ENCODE peak calls at places on chromosomes 16 and 17, in six cellular contexts. One of them, this sample, is unnamed.
A peak's percentile ranks its signal among the peaks of the same experiment; 100 is the strongest.

GRCh38 chr16:28499854-28500253 is 5.4 kb downstream of the APOBR start:
- DNase-seq in MV-4-11: no peak
- DNase-seq in A172: peak; percentile 66
- DNase-seq in activated CD4-positive, alpha-beta T cell treated with anti-CD3 and anti-CD28 coated beads for 48 hours: no peak
- DNase-seq in iris pigment epithelial cell: no peak
- DNase-seq in stimulated activated CD4-positive, alpha-beta T cell treated with anti-CD3 and anti-CD28 coated beads, Interleukin-12 subunit alpha, Interleukin-12 subunit beta, amount 100 ng/mL, for 4 hours: no peak
- DNase-seq in this sample: no peak

GRCh38 chr17:57309479-57309878 is 53.2 kb downstream of the MSI2 start:
- DNase-seq in MV-4-11: no peak
- DNase-seq in A172: no peak
- DNase-seq in activated CD4-positive, alpha-beta T cell treated with anti-CD3 and anti-CD28 coated beads for 48 hours: no peak
- DNase-seq in iris pigment epithelial cell: no peak
- DNase-seq in stimulated activated CD4-positive, alpha-beta T cell treated with anti-CD3 and anti-CD28 coated beads, Interleukin-12 subunit alpha, Interleukin-12 subunit beta, amount 100 ng/mL, for 4 hours: no peak
- DNase-seq in this sample: no peak

GRCh38 chr16:31429314-31429713 is 1.2 kb upstream of the COX6A2 start:
- DNase-seq in MV-4-11: no peak
- DNase-seq in A172: no peak
- DNase-seq in activated CD4-positive, alpha-beta T cell treated with anti-CD3 and anti-CD28 coated beads for 48 hours: no peak
- DNase-seq in iris pigment epithelial cell: no peak
- DNase-seq in stimulated activated CD4-positive, alpha-beta T cell treated with anti-CD3 and anti-CD28 coated beads, Interleukin-12 subunit alpha, Interleukin-12 subunit beta, amount 100 ng/mL, for 4 hours: no peak
- DNase-seq in this sample: no peak

GRCh38 chr17:79617740-79618382 is 7.0 kb upstream of the RBFOX3 start:
- DNase-seq in MV-4-11: no peak
- DNase-seq in A172: no peak
- DNase-seq in activated CD4-positive, alpha-beta T cell treated with anti-CD3 and anti-CD28 coated beads for 48 hours: no peak
- DNase-seq in iris pigment epithelial cell: no peak
- DNase-seq in stimulated activated CD4-positive, alpha-beta T cell treated with anti-CD3 and anti-CD28 coated beads, Interleukin-12 subunit alpha, Interleukin-12 subunit beta, amount 100 ng/mL, for 4 hours: no peak
- DNase-seq in this sample: no peak

GRCh38 chr16:86667035-86667434 is 88.7 kb downstream of the FOXL1 start:
- DNase-seq in MV-4-11: no peak
- DNase-seq in A172: no peak
- DNase-seq in activated CD4-positive, alpha-beta T cell treated with anti-CD3 and anti-CD28 coated beads for 48 hours: no peak
- DNase-seq in iris pigment epithelial cell: no peak
- DNase-seq in stimulated activated CD4-positive, alpha-beta T cell treated with anti-CD3 and anti-CD28 coated beads, Interleukin-12 subunit alpha, Interleukin-12 subunit beta, amount 100 ng/mL, for 4 hours: no peak
- DNase-seq in this sample: no peak

GRCh38 chr16:2596747-2597559 is 59.1 kb downstream of the PDPK1 start:
- DNase-seq in MV-4-11: no peak
- DNase-seq in A172: no peak
- DNase-seq in activated CD4-positive, alpha-beta T cell treated with anti-CD3 and anti-CD28 coated beads for 48 hours: no peak
- DNase-seq in iris pigment epithelial cell: no peak
- DNase-seq in stimulated activated CD4-positive, alpha-beta T cell treated with anti-CD3 and anti-CD28 coated beads, Interleukin-12 subunit alpha, Interleukin-12 subunit beta, amount 100 ng/mL, for 4 hours: no peak
- DNase-seq in this sample: no peak

GRCh38 chr16:13138528-13138927 is 237.1 kb downstream of the SHISA9 start:
- DNase-seq in MV-4-11: no peak
- DNase-seq in A172: no peak
- DNase-seq in activated CD4-positive, alpha-beta T cell treated with anti-CD3 and anti-CD28 coated beads for 48 hours: no peak
- DNase-seq in iris pigment epithelial cell: no peak
- DNase-seq in stimulated activated CD4-positive, alpha-beta T cell treated with anti-CD3 and anti-CD28 coated beads, Interleukin-12 subunit alpha, Interleukin-12 subunit beta, amount 100 ng/mL, for 4 hours: no peak
- DNase-seq in this sample: no peak

GRCh38 chr17:4542003-4542725 is 13.0 kb downstream of the MYBBP1A start:
- DNase-seq in MV-4-11: no peak
- DNase-seq in A172: no peak
- DNase-seq in activated CD4-positive, alpha-beta T cell treated with anti-CD3 and anti-CD28 coated beads for 48 hours: no peak
- DNase-seq in iris pigment epithelial cell: no peak
- DNase-seq in stimulated activated CD4-positive, alpha-beta T cell treated with anti-CD3 and anti-CD28 coated beads, Interleukin-12 subunit alpha, Interleukin-12 subunit beta, amount 100 ng/mL, for 4 hours: no peak
- DNase-seq in this sample: no peak

GRCh38 chr16:27240948-27241531 is 27.5 kb downstream of the NSMCE1 start:
- DNase-seq in MV-4-11: no peak
- DNase-seq in A172: peak; percentile 61
- DNase-seq in activated CD4-positive, alpha-beta T cell treated with anti-CD3 and anti-CD28 coated beads for 48 hours: peak; percentile 2
- DNase-seq in iris pigment epithelial cell: peak; percentile 74
- DNase-seq in stimulated activated CD4-positive, alpha-beta T cell treated with anti-CD3 and anti-CD28 coated beads, Interleukin-12 subunit alpha, Interleukin-12 subunit beta, amount 100 ng/mL, for 4 hours: no peak
- DNase-seq in this sample: no peak

GRCh38 chr17:32648450-32648849 is 161.7 kb downstream of the CDK5R1 start:
- DNase-seq in MV-4-11: no peak
- DNase-seq in A172: no peak
- DNase-seq in activated CD4-positive, alpha-beta T cell treated with anti-CD3 and anti-CD28 coated beads for 48 hours: no peak
- DNase-seq in iris pigment epithelial cell: no peak
- DNase-seq in stimulated activated CD4-positive, alpha-beta T cell treated with anti-CD3 and anti-CD28 coated beads, Interleukin-12 subunit alpha, Interleukin-12 subunit beta, amount 100 ng/mL, for 4 hours: no peak
- DNase-seq in this sample: no peak

GRCh38 chr17:42740699-42741098 is 4.1 kb downstream of the EZH1 start:
- DNase-seq in MV-4-11: no peak
- DNase-seq in A172: no peak
- DNase-seq in activated CD4-positive, alpha-beta T cell treated with anti-CD3 and anti-CD28 coated beads for 48 hours: no peak
- DNase-seq in iris pigment epithelial cell: no peak
- DNase-seq in stimulated activated CD4-positive, alpha-beta T cell treated with anti-CD3 and anti-CD28 coated beads, Interleukin-12 subunit alpha, Interleukin-12 subunit beta, amount 100 ng/mL, for 4 hours: no peak
- DNase-seq in this sample: no peak

GRCh38 chr16:54244061-54244886 is 42.3 kb downstream of the IRX3 start:
- DNase-seq in MV-4-11: peak; percentile 80
- DNase-seq in A172: no peak
- DNase-seq in activated CD4-positive, alpha-beta T cell treated with anti-CD3 and anti-CD28 coated beads for 48 hours: no peak
- DNase-seq in iris pigment epithelial cell: no peak
- DNase-seq in stimulated activated CD4-positive, alpha-beta T cell treated with anti-CD3 and anti-CD28 coated beads, Interleukin-12 subunit alpha, Interleukin-12 subunit beta, amount 100 ng/mL, for 4 hours: no peak
- DNase-seq in this sample: peak; percentile 73